ENCODE peak calls at places on chromosomes 12 and 14, in four cellular contexts. T is GM12891, N is GM12878, W is SK-N-SH. L is an unnamed sample.

GRCh38 chr12:56633465-56634241 is 3.5 kb upstream of the BAZ2A start:
- DNase-seq in W (no peak), N (no peak), T (no peak), L (no peak)

GRCh38 chr12:28767836-28768348 is 381.2 kb upstream of the FAR2 start:
- DNase-seq in N (no peak), T (no peak), W (no peak), L (no peak)

GRCh38 chr12:111784953-111785352 is 18.2 kb downstream of the ALDH2 start:
- DNase-seq in N (no peak), W (no peak), T (no peak), L (no peak)

GRCh38 chr12:113880337-113880736 is 85.8 kb downstream of the RBM19 start:
- DNase-seq in T (no peak), N (no peak), W (no peak), L (no peak)

GRCh38 chr14:83958359-83958758 is 1571.6 kb upstream of the FLRT2 start:
- DNase-seq in T (no peak), N (no peak), W (no peak), L (no peak)

GRCh38 chr14:101457177-101457935 is 103.9 kb upstream of the DIO3 start:
- DNase-seq in T (no peak), N (no peak), W (no peak), L (no peak)

GRCh38 chr12:65823481-65824313 is 586 bp upstream of the HMGA2 start:
- DNase-seq in T (no peak), N (no peak), W (peak), L (peak)

GRCh38 chr14:63840981-63841380 is 11.8 kb upstream of the SYNE2 start:
- DNase-seq in N (no peak), T (no peak), W (no peak), L (no peak)

GRCh38 chr12:43315961-43316360 is 236.0 kb downstream of the ADAMTS20 start:
- DNase-seq in T (no peak), N (no peak), W (peak), L (no peak)

GRCh38 chr12:64469455-64470142 is 17.7 kb downstream of the TBK1 start:
- DNase-seq in T (no peak), W (no peak), N (no peak), L (no peak)

GRCh38 chr14:69673578-69674305 is 62.3 kb downstream of the SUSD6 start:
- DNase-seq in N (no peak), T (no peak), W (no peak), L (no peak)

GRCh38 chr12:15208140-15208539 is 13.1 kb downstream of the RERG start:
- DNase-seq in N (no peak), W (no peak), T (no peak), L (no peak)

GRCh38 chr12:54824402-54824801 is 29.9 kb upstream of the MUCL1 start:
- DNase-seq in T (no peak), W (no peak), N (no peak), L (no peak)

GRCh38 chr12:1566449-1567135 is 27.8 kb downstream of the FBXL14 start:
- DNase-seq in T (no peak), W (no peak), N (no peak), L (no peak)

GRCh38 chr14:105067140-105067968 is 2.1 kb upstream of the GPR132 start:
- DNase-seq in W (no peak), T (no peak), N (peak), L (no peak)

GRCh38 chr12:110531741-110532333 is 29.7 kb downstream of the RAD9B start:
- DNase-seq in W (no peak), T (no peak), N (peak), L (peak)

GRCh38 chr14:105490318-105490571 is 801 bp upstream of the TEDC1 start:
- DNase-seq in T (no peak), N (no peak), W (no peak), L (no peak)

GRCh38 chr12:19440019-19440858 is 947 bp downstream of the AEBP2 start:
- DNase-seq in W (peak), T (peak), N (no peak), L (peak)

GRCh38 chr12:127559349-127560040 is 707.5 kb upstream of the TMEM132C start:
- DNase-seq in W (peak), T (peak), N (peak), L (no peak)

GRCh38 chr12:24021164-24021502 is 71.7 kb upstream of the SOX5 start:
- DNase-seq in N (no peak), T (no peak), W (no peak), L (no peak)

GRCh38 chr14:54803396-54803795 is 99.2 kb downstream of the GCH1 start:
- DNase-seq in N (no peak), T (no peak), W (no peak), L (no peak)

GRCh38 chr12:8665729-8666128 is 3.1 kb upstream of the MFAP5 start:
- DNase-seq in T (no peak), W (no peak), N (no peak), L (no peak)

GRCh38 chr12:75087656-75088055 is 122.0 kb downstream of the KCNC2 start:
- DNase-seq in T (no peak), N (no peak), W (no peak), L (no peak)

GRCh38 chr14:75077794-75078193 is 8.4 kb downstream of the ZC2HC1C start:
- DNase-seq in T (no peak), N (no peak), W (no peak), L (no peak)

GRCh38 chr12:65306603-65307501 is 28.4 kb downstream of the MSRB3 start:
- DNase-seq in T (no peak), W (peak), N (no peak), L (no peak)

GRCh38 chr12:16939871-16940306 is 333.9 kb upstream of the LMO3 start:
- DNase-seq in T (peak), W (peak), N (peak), L (peak)

GRCh38 chr12:48852734-48853168 is 788 bp upstream of the DDX23 start:
- DNase-seq in T (no peak), W (no peak), N (no peak), L (no peak)

GRCh38 chr12:117792877-117793424 is 175.8 kb downstream of the KSR2 start:
- DNase-seq in W (no peak), N (no peak), T (no peak), L (no peak)

GRCh38 chr12:54386781-54387467 is 2.4 kb upstream of the ZNF385A start:
- DNase-seq in T (no peak), W (no peak), N (no peak), L (no peak)

GRCh38 chr12:93804392-93805179 is 127.4 kb downstream of the CRADD start:
- DNase-seq in T (no peak), N (no peak), W (no peak), L (no peak)

GRCh38 chr12:16437281-16437816 is 89.9 kb downstream of the MGST1 start:
- DNase-seq in W (no peak), T (no peak), N (no peak), L (no peak)

GRCh38 chr12:121284551-121285390 is 11.7 kb downstream of the CAMKK2 start:
- DNase-seq in T (no peak), N (no peak), W (no peak), L (no peak)

GRCh38 chr14:36767603-36768281 is 106.1 kb downstream of the PAX9 start:
- DNase-seq in W (no peak), T (no peak), N (no peak), L (no peak)

GRCh38 chr12:119940881-119941280 is 48.2 kb upstream of the BICDL1 start:
- DNase-seq in T (no peak), N (no peak), W (no peak), L (no peak)

GRCh38 chr14:62162998-62163589 is 400.9 kb downstream of the SNAPC1 start:
- DNase-seq in N (no peak), T (peak), W (peak), L (no peak)

GRCh38 chr14:52939427-52939826 is 11.4 kb downstream of the FERMT2 start:
- DNase-seq in N (no peak), T (no peak), W (no peak), L (no peak)
- TF ChIP-seq POLR2AphosphoS5 in N (no peak), T (no peak), W (no peak), L (no peak)

GRCh38 chr14:50047274-50047676 is 69.1 kb downstream of the VCPKMT start:
- DNase-seq in N (peak), W (no peak), T (peak), L (peak)
- TF ChIP-seq TAF1 in N (no peak), W (no peak), T (peak), L (peak)

DNA sequence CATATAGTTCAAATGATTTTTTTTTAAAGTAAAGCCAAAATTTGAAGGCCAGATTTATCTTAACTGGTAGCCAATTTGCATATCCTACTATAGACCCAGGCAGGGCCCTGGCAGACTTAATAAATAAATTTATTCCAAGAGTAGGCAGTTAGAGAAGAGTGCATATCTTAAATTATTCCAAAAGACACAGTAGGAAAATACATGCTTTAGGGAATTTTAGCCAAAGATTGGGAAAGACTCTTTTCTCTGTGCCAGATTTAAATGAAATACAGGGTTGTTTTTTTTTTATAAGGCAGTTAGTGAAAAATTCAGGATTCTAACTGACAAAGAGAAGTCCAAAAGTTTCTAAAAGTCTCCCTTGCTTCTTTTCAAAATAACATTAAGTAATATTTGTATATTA is 65.5 kb downstream of the ST8SIA1 start:
- DNase-seq in W (no peak), T (no peak), N (no peak), L (no peak)
- TF ChIP-seq POLR2AphosphoS5 in W (no peak), T (no peak), N (no peak), L (no peak)

GRCh38 chr12:25594376-25594775 is 41.3 kb upstream of the LMNTD1 start:
- DNase-seq in W (no peak), T (no peak), N (no peak), L (no peak)
- TF ChIP-seq TAF1 in W (no peak), T (no peak), N (no peak), L (no peak)

GRCh38 chr12:5661820-5662219 is 229.9 kb downstream of the NTF3 start:
- DNase-seq in W (no peak), T (no peak), N (no peak), L (no peak)
- TF ChIP-seq POLR2AphosphoS5 in W (no peak), T (no peak), N (no peak), L (no peak)

GRCh38 chr14:87133073-87133815 is 859.7 kb downstream of the GALC start:
- DNase-seq in W (no peak), T (no peak), N (no peak), L (no peak)
- TF ChIP-seq TAF1 in W (no peak), T (no peak), N (no peak), L (no peak)

L was measured in GM12892.